ENCODE peak calls at places on chromosomes 16 and 17, in five cellular contexts. E is brain microvascular endothelial cell, L is breast epithelium, P is natural killer cell, F is WTC11. U is an unnamed sample.

GRCh38 chr16:1745900-1746692 is 25.2 kb downstream of the NME3 start:
- DNase-seq in E (peak; percentile 93), L (no peak), P (no peak), F (no peak), U (no peak)

GRCh38 chr16:31109622-31110021 is 1.4 kb downstream of the BCKDK start:
- DNase-seq in E (no peak), L (no peak), P (no peak), F (no peak), U (no peak)

GRCh38 chr16:19292186-19292585 is 6.7 kb downstream of the CLEC19A start:
- DNase-seq in E (no peak), L (no peak), P (no peak), F (no peak), U (no peak)

GRCh38 chr17:74032222-74032621 is 171.3 kb upstream of the RPL38 start:
- DNase-seq in E (no peak), L (no peak), P (no peak), F (no peak), U (no peak)

GRCh38 chr17:2194778-2195417 is 108.7 kb downstream of the SMG6 start:
- DNase-seq in E (no peak), L (no peak), P (no peak), F (peak; percentile 79), U (no peak)

GRCh38 chr16:3740186-3740585 is 22.9 kb upstream of the TRAP1 start:
- DNase-seq in E (no peak), L (peak; percentile 48), P (no peak), F (no peak), U (no peak)

GRCh38 chr17:79353016-79353415 is 257.8 kb downstream of the RBFOX3 start:
- DNase-seq in E (no peak), L (no peak), P (no peak), F (no peak), U (no peak)

GRCh38 chr16:58832496-58832895 is 98.4 kb upstream of the GOT2 start:
- DNase-seq in E (no peak), L (no peak), P (no peak), F (no peak), U (no peak)

GRCh38 chr16:66844342-66845079 is at the start of gene CA7:
- DNase-seq in E (no peak), L (no peak), P (peak; percentile 11), F (peak; percentile 59), U (no peak)

GRCh38 chr17:60902399-60902798 is 224.7 kb downstream of the BCAS3 start:
- DNase-seq in E (peak; percentile 53), L (no peak), P (no peak), F (no peak), U (no peak)

GRCh38 chr16:28098171-28098958 is 34.9 kb upstream of the GSG1L start:
- DNase-seq in E (no peak), L (no peak), P (no peak), F (no peak), U (no peak)

GRCh38 chr16:72255785-72256184 is 83.8 kb upstream of the PMFBP1 start:
- DNase-seq in E (no peak), L (no peak), P (no peak), F (no peak), U (no peak)

GRCh38 chr17:2244545-2245525 is 58.8 kb downstream of the SMG6 start:
- DNase-seq in E (peak; percentile 80), L (peak; percentile 85), P (peak; percentile 78), F (peak; percentile 89), U (peak; percentile 76)

GRCh38 chr17:82315703-82316358 is 1.6 kb downstream of the CD7 start:
- DNase-seq in E (no peak), L (no peak), P (no peak), F (no peak), U (no peak)

GRCh38 chr16:88991813-88992350 is 14.9 kb upstream of the CBFA2T3 start:
- DNase-seq in E (no peak), L (no peak), P (no peak), F (no peak), U (no peak)

GRCh38 chr17:74303300-74303699 is 22.7 kb upstream of the KIF19 start:
- DNase-seq in E (no peak), L (no peak), P (no peak), F (no peak), U (no peak)

GRCh38 chr17:38724337-38724988 is 5.7 kb upstream of the CISD3 start:
- DNase-seq in E (no peak), L (no peak), P (no peak), F (no peak), U (no peak)

GRCh38 chr16:67932462-67932840 is 789 bp upstream of the CTRL start:
- DNase-seq in E (no peak), L (no peak), P (no peak), F (no peak), U (no peak)

GRCh38 chr16:67930678-67931211 is 917 bp downstream of the CTRL start:
- DNase-seq in E (no peak), L (no peak), P (no peak), F (no peak), U (no peak)

GRCh38 chr16:67933805-67934204 is 2.1 kb upstream of the CTRL start:
- DNase-seq in E (no peak), L (no peak), P (no peak), F (no peak), U (no peak)

GRCh38 chr16:67930191-67930590 is 1.5 kb downstream of the CTRL start:
- DNase-seq in E (no peak), L (no peak), P (no peak), F (no peak), U (no peak)

DNA sequence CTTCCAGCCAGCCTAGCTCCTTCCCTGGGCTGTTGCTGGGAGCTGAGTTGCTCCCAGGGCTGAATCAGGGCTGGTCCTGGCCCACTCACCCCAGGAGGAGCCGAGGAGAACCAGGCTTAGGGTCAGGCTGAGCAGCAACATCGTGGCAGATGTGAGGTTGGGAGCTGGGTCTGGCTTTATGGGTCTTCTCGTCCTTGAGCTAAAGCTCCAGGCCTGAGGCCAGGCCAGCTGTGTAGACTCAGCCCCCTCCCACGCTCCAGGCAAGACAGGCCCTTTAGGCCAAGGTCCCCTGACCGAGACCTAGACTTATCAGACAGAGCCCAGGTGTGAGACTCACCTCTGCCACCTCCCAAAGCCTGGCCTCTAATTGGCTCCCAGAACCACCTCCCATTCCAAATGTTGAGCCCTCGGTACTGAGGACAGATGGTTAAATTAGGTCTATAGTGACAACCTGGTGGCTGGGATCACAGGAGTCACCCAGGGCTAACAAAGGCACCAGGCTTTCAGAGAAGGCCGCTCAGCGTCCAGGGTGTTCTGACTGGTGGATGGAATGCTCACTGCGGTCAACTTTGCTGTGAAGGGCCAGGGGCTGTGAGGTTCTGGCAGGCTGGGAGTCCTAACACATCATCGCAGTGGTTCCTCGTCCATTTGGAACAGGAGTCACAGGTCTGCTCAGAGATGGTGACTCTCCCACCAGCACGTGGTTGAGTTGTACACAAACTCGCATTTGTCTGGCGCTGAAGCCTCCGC is at the start of gene CTRL:
- DNase-seq in E (no peak), L (no peak), P (no peak), F (no peak), U (no peak)
- TF ChIP-seq CTCF in E (peak; percentile 40), L (no peak), P (no peak), F (no peak), U (no peak)

GRCh38 chr17:78040561-78041400 is 82.3 kb downstream of the TNRC6C start:
- DNase-seq in E (peak; percentile 43), L (peak; percentile 61), P (no peak), F (no peak), U (peak; percentile 3)
- TF ChIP-seq CTCF in E (no peak), L (no peak), P (no peak), F (no peak), U (peak; percentile 11)

GRCh38 chr16:50470687-50471086 is 77.5 kb upstream of the NKD1 start:
- DNase-seq in E (no peak), L (no peak), P (no peak), F (no peak), U (no peak)
- TF ChIP-seq CTCF in E (no peak), L (no peak), P (no peak), F (no peak), U (no peak)

DNA sequence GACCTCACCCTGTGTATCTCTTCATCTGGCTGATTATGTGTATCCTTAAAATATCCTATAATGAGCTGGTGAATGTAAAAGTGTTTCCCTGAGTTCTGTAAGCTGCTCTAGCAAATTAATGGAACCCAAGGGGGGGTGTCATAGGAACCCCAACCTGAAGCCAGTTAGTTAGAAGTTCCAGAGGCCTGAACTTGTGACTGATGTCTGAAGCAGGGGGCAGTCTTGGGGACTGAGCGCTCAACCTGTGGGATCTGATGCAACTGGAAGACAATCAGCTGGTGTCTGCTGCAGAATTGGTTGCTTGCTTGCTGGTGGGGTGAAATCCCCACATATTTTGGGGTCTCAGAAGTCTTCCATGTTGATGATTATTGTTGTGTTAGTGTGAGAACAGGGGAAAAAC is 75.7 kb upstream of the NKD1 start:
- DNase-seq in E (no peak), L (no peak), P (no peak), F (no peak), U (no peak)
- TF ChIP-seq CTCF in E (no peak), L (no peak), P (no peak), F (no peak), U (no peak)

GRCh38 chr16:53745753-53746258 is 41.9 kb downstream of the FTO start:
- DNase-seq in E (no peak), L (no peak), P (no peak), F (no peak), U (no peak)
- TF ChIP-seq CTCF in E (peak; percentile 35), L (no peak), P (no peak), F (no peak), U (no peak)

GRCh38 chr17:34638526-34639260 is 59.3 kb downstream of the TMEM132E start:
- DNase-seq in E (no peak), L (no peak), P (no peak), F (no peak), U (no peak)
- TF ChIP-seq CTCF in E (no peak), L (peak; percentile 1), P (peak; percentile 40), F (no peak), U (peak; percentile 10)

GRCh38 chr17:6047966-6048365 is 22.2 kb upstream of the WSCD1 start:
- DNase-seq in E (no peak), L (no peak), P (no peak), F (no peak), U (no peak)

GRCh38 chr17:6044261-6044660 is 25.9 kb upstream of the WSCD1 start:
- DNase-seq in E (no peak), L (no peak), P (no peak), F (no peak), U (no peak)

GRCh38 chr17:6043405-6043804 is 26.8 kb upstream of the WSCD1 start:
- DNase-seq in E (no peak), L (no peak), P (no peak), F (no peak), U (no peak)

GRCh38 chr17:6046431-6046830 is 23.7 kb upstream of the WSCD1 start:
- DNase-seq in E (no peak), L (no peak), P (no peak), F (no peak), U (no peak)

GRCh38 chr17:6045621-6046357 is 24.4 kb upstream of the WSCD1 start:
- DNase-seq in E (no peak), L (no peak), P (no peak), F (no peak), U (no peak)
- TF ChIP-seq CTCF in E (no peak), L (no peak), P (no peak), F (no peak), U (no peak)

GRCh38 chr17:32588982-32589381 is 102.2 kb downstream of the CDK5R1 start:
- DNase-seq in E (no peak), L (no peak), P (no peak), F (peak; percentile 46), U (no peak)
- TF ChIP-seq CTCF in E (peak; percentile 53), L (no peak), P (no peak), F (peak; percentile 54), U (no peak)

GRCh38 chr17:57834146-57834741 is 15.6 kb downstream of the MRPS23 start:
- DNase-seq in E (no peak), L (peak; percentile 61), P (no peak), F (peak; percentile 49), U (peak; percentile 93)
- TF ChIP-seq CTCF in E (peak; percentile 26), L (no peak), P (no peak), F (no peak), U (no peak)